ENCODE peak calls at places on chromosomes 5 and 9, in four cellular contexts. One of them, this sample, is unnamed.

GRCh38 chr5:102762095-102762534 is 7.0 kb downstream of the PAM start:
- DNase-seq in RWPE2: no peak
- DNase-seq in A549: no peak
- DNase-seq in transverse colon: no peak
- DNase-seq in this sample: no peak

GRCh38 chr9:91196103-91196761 is 165.5 kb downstream of the AUH start:
- DNase-seq in RWPE2: no peak
- DNase-seq in A549: no peak
- DNase-seq in transverse colon: no peak
- DNase-seq in this sample: no peak

GRCh38 chr5:50724-51499 is 41.1 kb upstream of the PLEKHG4B start:
- DNase-seq in transverse colon: no peak
- DNase-seq in A549: no peak
- DNase-seq in RWPE2: peak; percentile 66
- DNase-seq in this sample: no peak

GRCh38 chr9:123162359-123163345 is 105.7 kb downstream of the STRBP start:
- DNase-seq in A549: no peak
- DNase-seq in transverse colon: no peak
- DNase-seq in RWPE2: no peak
- DNase-seq in this sample: no peak

GRCh38 chr5:139571543-139571942 is 10.4 kb downstream of the UBE2D2 start:
- DNase-seq in RWPE2: no peak
- DNase-seq in A549: no peak
- DNase-seq in transverse colon: no peak
- DNase-seq in this sample: no peak

GRCh38 chr9:40927260-40927631 is 201.2 kb downstream of the FOXD4L6 start:
- DNase-seq in RWPE2: no peak
- DNase-seq in transverse colon: no peak
- DNase-seq in A549: no peak
- DNase-seq in this sample: no peak

GRCh38 chr5:170632985-170633234 is 129.1 kb downstream of the KCNIP1 start:
- DNase-seq in RWPE2: peak; percentile 64
- DNase-seq in transverse colon: peak; percentile 45
- DNase-seq in A549: no peak
- DNase-seq in this sample: peak; percentile 45

GRCh38 chr9:129140397-129141065 is 29.3 kb downstream of the PTPA start:
- DNase-seq in RWPE2: no peak
- DNase-seq in A549: peak; percentile 35
- DNase-seq in transverse colon: peak; percentile 55
- DNase-seq in this sample: peak; percentile 73

GRCh38 chr9:69425402-69425801 is 100.4 kb downstream of the ENTREP1 start:
- DNase-seq in A549: no peak
- DNase-seq in transverse colon: no peak
- DNase-seq in RWPE2: no peak
- DNase-seq in this sample: no peak

GRCh38 chr5:123367739-123368138 is 55.5 kb downstream of the CEP120 start:
- DNase-seq in transverse colon: no peak
- DNase-seq in A549: peak; percentile 2
- DNase-seq in RWPE2: no peak
- DNase-seq in this sample: no peak

GRCh38 chr5:56406838-56407237 is 173.7 kb upstream of the ANKRD55 start:
- DNase-seq in transverse colon: no peak
- DNase-seq in A549: no peak
- DNase-seq in RWPE2: no peak
- DNase-seq in this sample: no peak
- H3K4me1 ChIP-seq in transverse colon: no peaks in the 10 kb centered on the region
- H3K4me1 ChIP-seq in A549: peaks cover 31% of the 10 kb centered on the region
- H3K4me1 ChIP-seq in RWPE2: peaks cover 7% of the 10 kb centered on the region
- H3K4me1 ChIP-seq in this sample: peaks cover 23% of the 10 kb centered on the region

GRCh38 chr9:137544176-137544755 is 5.9 kb downstream of the PNPLA7 start:
- DNase-seq in RWPE2: no peak
- DNase-seq in A549: no peak
- DNase-seq in transverse colon: no peak
- DNase-seq in this sample: no peak
- H3K27ac ChIP-seq in RWPE2: no peak overlapping the region
- H3K27ac ChIP-seq in A549: no peak overlapping the region
- H3K27ac ChIP-seq in transverse colon: peak overlapping the region; percentile 22
- H3K27ac ChIP-seq in this sample: peak overlapping the region; percentile 44

DNA sequence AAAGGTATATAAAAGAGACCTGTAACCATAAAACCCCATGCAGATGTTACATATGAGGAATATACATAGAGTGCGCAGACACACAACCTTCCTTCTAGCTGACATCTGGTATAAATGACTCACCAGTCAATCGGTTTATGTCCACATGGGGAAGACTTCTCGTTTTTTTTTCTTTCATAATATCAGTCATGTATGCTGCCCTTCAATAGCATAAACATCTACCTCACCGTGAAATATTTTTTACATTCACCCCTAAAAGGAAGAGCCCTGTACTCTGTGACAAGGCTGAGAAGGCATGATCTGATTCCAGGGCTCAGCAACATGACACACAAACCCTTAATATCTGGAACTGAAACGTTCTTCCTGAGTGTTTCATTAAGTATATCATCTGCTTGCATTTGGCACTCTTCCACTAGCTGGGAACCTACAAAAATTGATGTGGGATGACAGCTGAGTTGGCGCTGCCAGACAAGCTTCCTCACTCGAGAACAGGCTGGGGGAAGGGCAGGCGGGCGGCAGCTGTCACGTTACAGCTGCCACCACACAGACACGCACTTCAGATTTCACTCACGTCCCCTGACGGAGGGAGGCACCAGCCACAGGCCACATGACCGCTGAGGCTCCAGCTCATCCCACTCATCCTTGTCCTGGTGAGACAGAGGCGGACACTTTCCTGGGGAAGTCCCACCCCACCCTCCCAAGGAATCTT is 74.2 kb downstream of the SHB start:
- DNase-seq in RWPE2: peak; percentile 69
- DNase-seq in A549: no peak
- DNase-seq in transverse colon: peak; percentile 55
- DNase-seq in this sample: peak; percentile 40
- H3K4me3 ChIP-seq in RWPE2: no peak overlapping the region
- H3K4me3 ChIP-seq in A549: no peak overlapping the region
- H3K4me3 ChIP-seq in transverse colon: no peak overlapping the region
- H3K4me3 ChIP-seq in this sample: no peak overlapping the region

GRCh38 chr5:122154491-122154890 is 25.1 kb downstream of the ZNF474 start:
- DNase-seq in RWPE2: no peak
- DNase-seq in A549: no peak
- DNase-seq in transverse colon: no peak
- DNase-seq in this sample: no peak
- H3K4me1 ChIP-seq in RWPE2: peaks cover 6% of the 10 kb centered on the region
- H3K4me1 ChIP-seq in A549: peaks cover 19% of the 10 kb centered on the region
- H3K4me1 ChIP-seq in transverse colon: peaks cover 2% of the 10 kb centered on the region
- H3K4me1 ChIP-seq in this sample: no peaks in the 10 kb centered on the region

GRCh38 chr5:112973036-112973435 is 3.6 kb upstream of the DCP2 start:
- DNase-seq in A549: no peak
- DNase-seq in RWPE2: no peak
- DNase-seq in transverse colon: no peak
- DNase-seq in this sample: no peak

GRCh38 chr5:112971285-112971684 is 5.3 kb upstream of the DCP2 start:
- DNase-seq in RWPE2: no peak
- DNase-seq in A549: no peak
- DNase-seq in transverse colon: no peak
- DNase-seq in this sample: no peak

GRCh38 chr5:112967520-112968083 is 9.0 kb upstream of the DCP2 start:
- DNase-seq in A549: no peak
- DNase-seq in transverse colon: no peak
- DNase-seq in RWPE2: no peak
- DNase-seq in this sample: no peak

GRCh38 chr5:112965733-112966306 is 10.8 kb upstream of the DCP2 start:
- DNase-seq in transverse colon: no peak
- DNase-seq in RWPE2: no peak
- DNase-seq in A549: no peak
- DNase-seq in this sample: no peak

DNA sequence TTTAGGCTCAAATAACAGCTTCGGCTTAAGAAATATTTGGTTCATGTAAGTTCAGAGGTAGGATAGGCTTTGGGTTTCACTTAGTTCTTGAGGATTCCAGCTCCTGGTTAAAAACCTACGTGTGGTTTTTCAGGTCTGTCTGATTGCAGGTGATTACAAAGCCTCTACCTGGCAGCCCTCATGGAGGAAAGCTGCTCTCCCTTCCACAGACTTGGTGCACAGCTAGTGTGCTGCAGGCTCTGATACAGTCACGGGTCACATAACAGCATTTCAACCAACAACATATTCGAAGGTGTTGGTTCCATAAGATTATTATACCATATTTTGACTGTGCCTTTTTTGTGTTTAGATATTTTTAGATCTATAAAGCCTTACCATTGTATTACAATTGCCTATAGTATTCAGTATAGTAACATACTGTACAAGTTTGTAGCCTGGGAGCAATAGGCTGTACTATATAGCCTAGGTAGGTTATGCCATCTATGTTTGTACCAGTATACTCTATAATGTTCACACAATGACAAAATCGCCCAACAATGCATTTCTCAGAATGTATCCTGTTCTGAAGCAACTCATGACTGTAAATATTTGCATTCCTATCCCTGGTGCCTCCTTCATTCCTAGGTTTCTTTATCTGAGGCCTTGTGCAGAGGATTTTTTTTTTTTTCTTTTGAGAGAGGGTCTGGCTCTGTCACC is 8.0 kb upstream of the DCP2 start:
- DNase-seq in transverse colon: no peak
- DNase-seq in RWPE2: no peak
- DNase-seq in A549: peak; percentile 62
- DNase-seq in this sample: no peak
- H3K27ac ChIP-seq in transverse colon: no peak overlapping the region
- H3K27ac ChIP-seq in RWPE2: no peak overlapping the region
- H3K27ac ChIP-seq in A549: peak overlapping the region; percentile 82
- H3K27ac ChIP-seq in this sample: no peak overlapping the region

GRCh38 chr5:179818746-179819295 is 1.9 kb upstream of the SQSTM1 start:
- DNase-seq in RWPE2: peak; percentile 98
- DNase-seq in transverse colon: peak; percentile 97
- DNase-seq in A549: peak; percentile 98
- DNase-seq in this sample: peak; percentile 98
- H3K4me3 ChIP-seq in RWPE2: no peak overlapping the region
- H3K4me3 ChIP-seq in transverse colon: peak overlapping the region; percentile 26
- H3K4me3 ChIP-seq in A549: peak overlapping the region; percentile 19
- H3K4me3 ChIP-seq in this sample: peak overlapping the region; percentile 65

GRCh38 chr9:133563286-133564213 is 29.0 kb downstream of the ADAMTSL2 start:
- DNase-seq in A549: peak; percentile 34
- DNase-seq in RWPE2: no peak
- DNase-seq in transverse colon: peak; percentile 72
- DNase-seq in this sample: no peak

GRCh38 chr9:133560944-133561343 is 26.4 kb downstream of the ADAMTSL2 start:
- DNase-seq in A549: no peak
- DNase-seq in transverse colon: no peak
- DNase-seq in RWPE2: no peak
- DNase-seq in this sample: no peak

GRCh38 chr9:133561976-133562554 is 27.6 kb downstream of the ADAMTSL2 start:
- DNase-seq in A549: no peak
- DNase-seq in RWPE2: no peak
- DNase-seq in transverse colon: no peak
- DNase-seq in this sample: no peak

GRCh38 chr9:133564451-133564850 is 29.9 kb downstream of the ADAMTSL2 start:
- DNase-seq in RWPE2: no peak
- DNase-seq in A549: no peak
- DNase-seq in transverse colon: no peak
- DNase-seq in this sample: no peak

GRCh38 chr9:133562611-133563285 is 28.2 kb downstream of the ADAMTSL2 start:
- DNase-seq in transverse colon: no peak
- DNase-seq in RWPE2: no peak
- DNase-seq in A549: no peak
- DNase-seq in this sample: no peak
- H3K4me1 ChIP-seq in transverse colon: peaks cover 13% of the 10 kb centered on the region
- H3K4me1 ChIP-seq in RWPE2: no peaks in the 10 kb centered on the region
- H3K4me1 ChIP-seq in A549: peaks cover 9% of the 10 kb centered on the region
- H3K4me1 ChIP-seq in this sample: peaks cover 39% of the 10 kb centered on the region